ENCODE peak calls at places on chromosomes 4 and X, in seven cellular contexts. One of them, this sample, is unnamed.

GRCh38 chrX:15349046-15349445 is 13.7 kb upstream of the PIGA start:
- DNase-seq in SK-N-SH: peak; percentile 62
- DNase-seq in K562: peak; percentile 29
- DNase-seq in GM12891: no peak
- DNase-seq in H1: no peak
- DNase-seq in HepG2: peak; percentile 55
- DNase-seq in GM12878: no peak
- DNase-seq in this sample: no peak

GRCh38 chr4:3389879-3390840 is 51.6 kb upstream of the HGFAC start:
- DNase-seq in SK-N-SH: no peak
- DNase-seq in K562: no peak
- DNase-seq in GM12891: no peak
- DNase-seq in H1: no peak
- DNase-seq in HepG2: no peak
- DNase-seq in GM12878: no peak
- DNase-seq in this sample: no peak

GRCh38 chr4:124206779-124207605 is 505.5 kb downstream of the ANKRD50 start:
- DNase-seq in SK-N-SH: no peak
- DNase-seq in K562: no peak
- DNase-seq in GM12891: no peak
- DNase-seq in H1: no peak
- DNase-seq in HepG2: no peak
- DNase-seq in GM12878: no peak
- DNase-seq in this sample: no peak

GRCh38 chr4:37471971-37472370 is 214.2 kb downstream of the RELL1 start:
- DNase-seq in SK-N-SH: no peak
- DNase-seq in K562: no peak
- DNase-seq in GM12891: no peak
- DNase-seq in H1: no peak
- DNase-seq in HepG2: no peak
- DNase-seq in GM12878: no peak
- DNase-seq in this sample: no peak

GRCh38 chr4:186981161-186981560 is 257.5 kb upstream of the FAT1 start:
- DNase-seq in SK-N-SH: no peak
- DNase-seq in K562: no peak
- DNase-seq in GM12891: no peak
- DNase-seq in H1: no peak
- DNase-seq in HepG2: no peak
- DNase-seq in GM12878: no peak
- DNase-seq in this sample: no peak

GRCh38 chrX:135596495-135596894 is 76.0 kb downstream of the INTS6L start:
- DNase-seq in SK-N-SH: peak; percentile 60
- DNase-seq in K562: peak; percentile 58
- DNase-seq in GM12891: peak; percentile 9
- DNase-seq in H1: peak; percentile 19
- DNase-seq in HepG2: peak; percentile 2
- DNase-seq in GM12878: no peak
- DNase-seq in this sample: peak; percentile 10

GRCh38 chr4:2685541-2685940 is 70.6 kb downstream of the TNIP2 start:
- DNase-seq in SK-N-SH: no peak
- DNase-seq in K562: no peak
- DNase-seq in GM12891: no peak
- DNase-seq in H1: no peak
- DNase-seq in HepG2: no peak
- DNase-seq in GM12878: no peak
- DNase-seq in this sample: no peak

GRCh38 chr4:7313361-7313811 is 121.0 kb downstream of the SORCS2 start:
- DNase-seq in SK-N-SH: no peak
- DNase-seq in K562: no peak
- DNase-seq in GM12891: no peak
- DNase-seq in H1: no peak
- DNase-seq in HepG2: no peak
- DNase-seq in GM12878: no peak
- DNase-seq in this sample: no peak

GRCh38 chr4:40506066-40506465 is 123.6 kb downstream of the RBM47 start:
- DNase-seq in SK-N-SH: no peak
- DNase-seq in K562: no peak
- DNase-seq in GM12891: no peak
- DNase-seq in H1: no peak
- DNase-seq in HepG2: peak; percentile 10
- DNase-seq in GM12878: no peak
- DNase-seq in this sample: no peak

GRCh38 chrX:13078739-13079444 is 34.5 kb upstream of the FAM9C start:
- DNase-seq in SK-N-SH: no peak
- DNase-seq in K562: no peak
- DNase-seq in GM12891: no peak
- DNase-seq in H1: no peak
- DNase-seq in HepG2: no peak
- DNase-seq in GM12878: no peak
- DNase-seq in this sample: no peak

GRCh38 chr4:10898072-10898471 is 213.5 kb upstream of the CLNK start:
- DNase-seq in SK-N-SH: no peak
- DNase-seq in K562: no peak
- DNase-seq in GM12891: no peak
- DNase-seq in H1: no peak
- DNase-seq in HepG2: no peak
- DNase-seq in GM12878: no peak
- DNase-seq in this sample: no peak

GRCh38 chr4:42655921-42656735 is 777 bp downstream of the ATP8A1 start:
- DNase-seq in SK-N-SH: peak; percentile 69
- DNase-seq in K562: no peak
- DNase-seq in GM12891: peak; percentile 23
- DNase-seq in H1: no peak
- DNase-seq in HepG2: peak; percentile 1
- DNase-seq in GM12878: no peak
- DNase-seq in this sample: peak; percentile 33

GRCh38 chr4:73944061-73944875 is 37.6 kb downstream of the PF4 start:
- DNase-seq in SK-N-SH: peak; percentile 11
- DNase-seq in K562: peak; percentile 30
- DNase-seq in GM12891: no peak
- DNase-seq in H1: no peak
- DNase-seq in HepG2: no peak
- DNase-seq in GM12878: no peak
- DNase-seq in this sample: no peak

GRCh38 chrX:82782014-82782413 is 726.1 kb upstream of the POU3F4 start:
- DNase-seq in SK-N-SH: no peak
- DNase-seq in K562: no peak
- DNase-seq in GM12891: no peak
- DNase-seq in H1: no peak
- DNase-seq in HepG2: no peak
- DNase-seq in GM12878: no peak
- DNase-seq in this sample: no peak

GRCh38 chr4:83378426-83378825 is 43.8 kb upstream of the HPSE start:
- DNase-seq in SK-N-SH: no peak
- DNase-seq in K562: no peak
- DNase-seq in GM12891: no peak
- DNase-seq in H1: no peak
- DNase-seq in HepG2: no peak
- DNase-seq in GM12878: no peak
- DNase-seq in this sample: no peak

GRCh38 chr4:34258176-34258575 is 1986.1 kb downstream of the ARAP2 start:
- DNase-seq in SK-N-SH: no peak
- DNase-seq in K562: no peak
- DNase-seq in GM12891: no peak
- DNase-seq in H1: no peak
- DNase-seq in HepG2: no peak
- DNase-seq in GM12878: no peak
- DNase-seq in this sample: no peak

DNA sequence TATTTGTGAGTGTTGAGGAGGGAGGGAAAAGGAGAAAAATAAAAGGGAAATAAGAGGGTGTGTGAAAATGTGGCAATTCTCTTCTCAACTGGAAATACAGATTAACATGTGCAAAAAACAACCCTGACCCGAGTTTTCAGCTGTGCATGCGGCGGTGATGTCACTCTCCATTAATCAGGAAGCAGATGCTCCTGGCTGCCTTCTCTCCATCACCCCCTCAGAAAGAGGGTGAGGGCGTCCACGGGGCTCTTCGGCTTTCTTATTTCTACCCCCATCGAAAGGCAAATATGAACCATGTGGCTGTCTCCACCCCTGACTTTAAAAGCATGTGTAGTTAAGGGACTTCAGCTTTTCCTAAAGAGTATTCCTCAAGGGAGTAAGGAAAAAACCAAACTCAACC is 219.6 kb downstream of the MAML3 start:
- DNase-seq in SK-N-SH: peak; percentile 68
- DNase-seq in K562: no peak
- DNase-seq in GM12891: no peak
- DNase-seq in H1: no peak
- DNase-seq in HepG2: no peak
- DNase-seq in GM12878: no peak
- DNase-seq in this sample: no peak
- TF ChIP-seq TAF1 in SK-N-SH: no peak
- TF ChIP-seq TAF1 in K562: no peak
- TF ChIP-seq TAF1 in GM12891: no peak
- TF ChIP-seq TAF1 in H1: no peak
- TF ChIP-seq TAF1 in HepG2: no peak
- TF ChIP-seq TAF1 in GM12878: no peak
- TF ChIP-seq TAF1 in this sample: no peak

GRCh38 chr4:167265231-167265630 is 30.9 kb upstream of the SPOCK3 start:
- DNase-seq in SK-N-SH: no peak
- DNase-seq in K562: no peak
- DNase-seq in GM12891: no peak
- DNase-seq in H1: no peak
- DNase-seq in HepG2: no peak
- DNase-seq in GM12878: no peak
- DNase-seq in this sample: no peak
- TF ChIP-seq POLR2AphosphoS5 in SK-N-SH: no peak
- TF ChIP-seq POLR2AphosphoS5 in K562: no peak
- TF ChIP-seq POLR2AphosphoS5 in GM12891: no peak
- TF ChIP-seq POLR2AphosphoS5 in H1: no peak
- TF ChIP-seq POLR2AphosphoS5 in HepG2: no peak
- TF ChIP-seq POLR2AphosphoS5 in GM12878: no peak
- TF ChIP-seq POLR2AphosphoS5 in this sample: no peak

DNA sequence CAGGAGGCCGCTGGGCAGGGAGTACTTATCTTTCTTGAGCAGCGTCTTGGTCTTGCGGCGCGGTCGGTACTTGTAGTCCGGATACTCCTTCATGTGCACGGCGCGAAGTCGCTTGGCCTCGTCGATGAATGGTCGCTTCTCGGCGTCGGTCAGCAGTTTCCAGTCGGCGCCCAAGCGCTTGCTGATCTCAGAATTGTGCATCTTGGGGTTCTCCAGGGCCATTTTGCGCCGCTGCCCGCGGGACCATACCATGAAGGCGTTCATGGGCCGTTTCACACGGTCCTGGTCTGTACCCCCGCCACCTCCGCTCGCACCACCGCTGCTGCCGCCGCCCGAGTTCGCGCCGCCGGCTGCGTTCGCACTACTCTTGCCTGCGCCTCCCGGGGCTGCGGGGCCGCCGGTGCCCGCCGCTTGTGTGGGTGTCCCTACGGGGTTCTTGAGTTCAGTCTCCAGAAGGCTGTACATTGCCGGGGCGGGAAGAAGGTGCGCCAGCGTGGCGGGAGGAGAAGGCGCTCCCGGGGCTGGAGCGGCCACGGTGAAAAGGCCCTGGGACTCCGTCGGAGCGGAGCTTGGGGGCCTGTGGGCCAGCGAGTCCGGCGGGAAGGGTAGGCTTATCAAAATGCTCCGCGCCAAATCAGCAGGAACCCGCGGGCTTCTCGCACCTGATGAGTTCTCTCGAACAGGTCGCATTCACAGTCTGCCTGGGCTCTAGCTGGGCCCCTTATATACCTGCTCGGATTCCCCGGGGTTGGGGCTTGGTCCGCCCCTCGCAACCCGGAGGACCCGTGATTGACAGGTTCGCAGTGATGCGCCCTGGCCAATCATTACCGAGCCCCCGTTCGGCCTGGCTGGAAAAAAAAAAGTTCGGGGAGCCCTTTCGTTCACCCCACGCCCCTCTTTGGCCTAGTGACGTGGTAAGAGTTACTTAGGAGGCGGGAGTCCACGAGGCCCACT is at the start of gene SOX3:
- DNase-seq in SK-N-SH: peak; percentile 23
- DNase-seq in K562: no peak
- DNase-seq in GM12891: no peak
- DNase-seq in H1: no peak
- DNase-seq in HepG2: no peak
- DNase-seq in GM12878: no peak
- DNase-seq in this sample: no peak
- TF ChIP-seq TAF1 in SK-N-SH: no peak
- TF ChIP-seq TAF1 in K562: no peak
- TF ChIP-seq TAF1 in GM12891: no peak
- TF ChIP-seq TAF1 in H1: peak; percentile 79
- TF ChIP-seq TAF1 in HepG2: no peak
- TF ChIP-seq TAF1 in GM12878: no peak
- TF ChIP-seq TAF1 in this sample: no peak

GRCh38 chrX:133781174-133781573 is 204.2 kb downstream of the GPC3 start:
- DNase-seq in SK-N-SH: no peak
- DNase-seq in K562: no peak
- DNase-seq in GM12891: no peak
- DNase-seq in H1: no peak
- DNase-seq in HepG2: no peak
- DNase-seq in GM12878: no peak
- DNase-seq in this sample: no peak
- TF ChIP-seq POLR2AphosphoS5 in SK-N-SH: no peak
- TF ChIP-seq POLR2AphosphoS5 in K562: no peak
- TF ChIP-seq POLR2AphosphoS5 in GM12891: no peak
- TF ChIP-seq POLR2AphosphoS5 in H1: no peak
- TF ChIP-seq POLR2AphosphoS5 in HepG2: no peak
- TF ChIP-seq POLR2AphosphoS5 in GM12878: no peak
- TF ChIP-seq POLR2AphosphoS5 in this sample: no peak

DNA sequence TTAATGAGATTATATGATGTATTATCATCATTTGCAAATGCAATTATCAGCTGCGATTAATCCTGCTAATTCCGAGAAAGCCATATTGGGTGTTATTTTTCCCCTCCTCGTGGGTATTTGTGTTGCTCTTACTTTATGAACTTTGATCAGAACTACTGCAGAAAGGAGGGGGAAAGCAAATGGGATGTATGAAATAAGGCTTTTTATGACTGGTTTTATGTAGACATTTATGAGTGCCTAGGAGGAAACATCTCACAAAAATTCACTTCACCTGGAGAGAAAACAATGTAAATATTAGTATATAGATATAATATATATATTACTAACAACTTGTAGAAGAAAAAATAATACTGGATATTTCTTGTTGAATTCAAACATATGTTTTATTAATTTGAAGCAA is 214.4 kb downstream of the TEX13A start:
- DNase-seq in SK-N-SH: no peak
- DNase-seq in K562: no peak
- DNase-seq in GM12891: no peak
- DNase-seq in H1: no peak
- DNase-seq in HepG2: no peak
- DNase-seq in GM12878: no peak
- DNase-seq in this sample: no peak
- TF ChIP-seq TAF1 in SK-N-SH: no peak
- TF ChIP-seq TAF1 in K562: no peak
- TF ChIP-seq TAF1 in GM12891: no peak
- TF ChIP-seq TAF1 in H1: no peak
- TF ChIP-seq TAF1 in HepG2: no peak
- TF ChIP-seq TAF1 in GM12878: no peak
- TF ChIP-seq TAF1 in this sample: no peak